ENCODE peak calls at places on chromosomes 4 and X, in five cellular contexts. Q is spleen; I is IMR-90; Y is transverse colon; P is effector memory CD4-positive, alpha-beta T cell. R is an unnamed sample.

GRCh38 chrX:21975827-21976226 is 35.3 kb downstream of the SMS start:
- DNase-seq in Q (no peak), I (peak; percentile 89), Y (no peak), P (no peak), R (no peak)

GRCh38 chrX:120749141-120749846 is 119.4 kb upstream of the C1GALT1C1 start:
- DNase-seq in Q (peak; percentile 78), I (no peak), Y (peak; percentile 36), P (no peak), R (no peak)

GRCh38 chr4:3640587-3640962 is 108.4 kb upstream of the LRPAP1 start:
- DNase-seq in Q (peak; percentile 78), I (peak; percentile 4), Y (no peak), P (no peak), R (no peak)

GRCh38 chrX:9258346-9259104 is 206.3 kb upstream of the TBL1X start:
- DNase-seq in Q (no peak), I (no peak), Y (no peak), P (no peak), R (no peak)

GRCh38 chrX:34563809-34564208 is 93.3 kb downstream of the TMEM47 start:
- DNase-seq in Q (no peak), I (no peak), Y (no peak), P (no peak), R (no peak)

GRCh38 chrX:71217298-71217697 is 5.7 kb upstream of the GJB1 start:
- DNase-seq in Q (no peak), I (no peak), Y (no peak), P (no peak), R (no peak)

GRCh38 chr4:65170768-65171514 is 499.3 kb downstream of the EPHA5 start:
- DNase-seq in Q (no peak), I (no peak), Y (no peak), P (no peak), R (no peak)

GRCh38 chr4:2263701-2264321 is 1.9 kb upstream of the MXD4 start:
- DNase-seq in Q (peak; percentile 77), I (no peak), Y (no peak), P (no peak), R (no peak)

GRCh38 chr4:87679449-87680169 is 29.5 kb downstream of the DMP1 start:
- DNase-seq in Q (no peak), I (peak; percentile 58), Y (peak; percentile 19), P (no peak), R (peak; percentile 22)

GRCh38 chrX:15567886-15568616 is 32.7 kb downstream of the ACE2 start:
- DNase-seq in Q (no peak), I (no peak), Y (no peak), P (no peak), R (no peak)

GRCh38 chr4:5751918-5752802 is 41.2 kb downstream of the EVC start:
- DNase-seq in Q (no peak), I (peak; percentile 90), Y (no peak), P (no peak), R (no peak)

GRCh38 chr4:139170932-139171331 is 6.1 kb downstream of the ELF2 start:
- DNase-seq in Q (no peak), I (no peak), Y (no peak), P (no peak), R (no peak)

GRCh38 chr4:32775049-32775448 is 2054.9 kb downstream of the PCDH7 start:
- DNase-seq in Q (no peak), I (no peak), Y (no peak), P (no peak), R (no peak)

GRCh38 chr4:133156096-133156495 is 7.0 kb downstream of the PCDH10 start:
- DNase-seq in Q (no peak), I (no peak), Y (no peak), P (no peak), R (no peak)

GRCh38 chrX:68498044-68498507 is 775 bp upstream of the YIPF6 start:
- DNase-seq in Q (no peak), I (no peak), Y (no peak), P (no peak), R (no peak)

GRCh38 chr4:111814961-111815360 is 330.3 kb upstream of the FAM241A start:
- DNase-seq in Q (no peak), I (no peak), Y (no peak), P (no peak), R (no peak)

GRCh38 chr4:7532043-7532442 is 97.3 kb upstream of the PSAPL1 start:
- DNase-seq in Q (peak; percentile 65), I (no peak), Y (no peak), P (no peak), R (no peak)

GRCh38 chr4:166003811-166004210 is 130.8 kb downstream of the TLL1 start:
- DNase-seq in Q (no peak), I (no peak), Y (no peak), P (no peak), R (no peak)

GRCh38 chr4:2763511-2763967 is 7.4 kb upstream of the TNIP2 start:
- DNase-seq in Q (peak; percentile 80), I (no peak), Y (no peak), P (no peak), R (no peak)

GRCh38 chr4:122500852-122501501 is 44.5 kb upstream of the IL2 start:
- DNase-seq in Q (no peak), I (no peak), Y (no peak), P (no peak), R (no peak)

GRCh38 chrX:107712231-107713204 is 63.1 kb downstream of the TSC22D3 start:
- DNase-seq in Q (peak; percentile 45), I (peak; percentile 21), Y (peak; percentile 47), P (peak; percentile 43), R (no peak)

GRCh38 chr4:172489896-172490295 is 676.7 kb downstream of the GALNTL6 start:
- DNase-seq in Q (no peak), I (no peak), Y (no peak), P (no peak), R (no peak)

GRCh38 chr4:48913346-48913745 is 6.8 kb upstream of the OCIAD2 start:
- DNase-seq in Q (no peak), I (peak; percentile 92), Y (no peak), P (no peak), R (no peak)

GRCh38 chr4:108793413-108793812 is 30.6 kb upstream of the ETNPPL start:
- DNase-seq in Q (no peak), I (no peak), Y (no peak), P (no peak), R (no peak)

GRCh38 chr4:128310266-128310697 is 22.7 kb upstream of the PGRMC2 start:
- DNase-seq in Q (no peak), I (no peak), Y (peak; percentile 40), P (no peak), R (no peak)

GRCh38 chr4:28211714-28212470 is 1351.3 kb downstream of the STIM2 start:
- DNase-seq in Q (no peak), I (peak; percentile 42), Y (no peak), P (no peak), R (no peak)

GRCh38 chr4:112633477-112634235 is 3.1 kb downstream of the ZGRF1 start:
- DNase-seq in Q (no peak), I (peak; percentile 43), Y (no peak), P (no peak), R (no peak)

GRCh38 chr4:184895012-184895795 is 69.4 kb upstream of the ACSL1 start:
- DNase-seq in Q (no peak), I (no peak), Y (no peak), P (no peak), R (no peak)

GRCh38 chr4:151921371-151921770 is 160.6 kb upstream of the GATB start:
- DNase-seq in Q (no peak), I (peak; percentile 30), Y (no peak), P (no peak), R (no peak)

GRCh38 chrX:47586043-47586787 is 4.0 kb downstream of the TIMP1 start:
- DNase-seq in Q (no peak), I (no peak), Y (no peak), P (no peak), R (no peak)

GRCh38 chrX:114924423-114924822 is 93.0 kb downstream of the IL13RA2 start:
- DNase-seq in Q (no peak), I (no peak), Y (no peak), P (no peak), R (no peak)

GRCh38 chrX:55524487-55524886 is 34.8 kb upstream of the USP51 start:
- DNase-seq in Q (no peak), I (peak; percentile 3), Y (no peak), P (no peak), R (no peak)

GRCh38 chrX:135543924-135544323 is 23.5 kb downstream of the INTS6L start:
- DNase-seq in Q (no peak), I (no peak), Y (peak; percentile 30), P (peak; percentile 1), R (no peak)

GRCh38 chrX:56530011-56530410 is 33.4 kb upstream of the UBQLN2 start:
- DNase-seq in Q (no peak), I (no peak), Y (no peak), P (no peak), R (no peak)
- H3K9me3 ChIP-seq in Q (no peaks in the 10 kb centered on the region), I (no peaks in the 10 kb centered on the region), Y (no peaks in the 10 kb centered on the region), P (no peaks in the 10 kb centered on the region), R (no peaks in the 10 kb centered on the region)

GRCh38 chr4:182922551-182923284 is 5.5 kb upstream of the DCTD start:
- DNase-seq in Q (no peak), I (peak; percentile 84), Y (no peak), P (no peak), R (no peak)
- H3K4me3 ChIP-seq in Q (no peak overlapping the region), I (peak overlapping the region; percentile 1), Y (no peak overlapping the region), P (no peak overlapping the region), R (no peak overlapping the region)

GRCh38 chrX:773292-774025 is 142.9 kb downstream of the SHOX start:
- DNase-seq in Q (peak; percentile 49), I (no peak), Y (no peak), P (no peak), R (no peak)

GRCh38 chrX:774536-774935 is 143.9 kb downstream of the SHOX start:
- DNase-seq in Q (peak; percentile 23), I (no peak), Y (no peak), P (no peak), R (no peak)

GRCh38 chrX:781216-782211 is 150.9 kb downstream of the SHOX start:
- DNase-seq in Q (peak; percentile 60), I (no peak), Y (no peak), P (no peak), R (no peak)

GRCh38 chrX:776061-776460 is 145.5 kb downstream of the SHOX start:
- DNase-seq in Q (no peak), I (no peak), Y (no peak), P (no peak), R (no peak)

GRCh38 chrX:776529-777230 is 146.1 kb downstream of the SHOX start:
- DNase-seq in Q (peak; percentile 11), I (no peak), Y (no peak), P (no peak), R (no peak)
- H3K9me3 ChIP-seq in Q (peaks cover 6% of the 10 kb centered on the region), I (peaks cover 29% of the 10 kb centered on the region), Y (no peaks in the 10 kb centered on the region), P (no peaks in the 10 kb centered on the region), R (no peaks in the 10 kb centered on the region)

DNA sequence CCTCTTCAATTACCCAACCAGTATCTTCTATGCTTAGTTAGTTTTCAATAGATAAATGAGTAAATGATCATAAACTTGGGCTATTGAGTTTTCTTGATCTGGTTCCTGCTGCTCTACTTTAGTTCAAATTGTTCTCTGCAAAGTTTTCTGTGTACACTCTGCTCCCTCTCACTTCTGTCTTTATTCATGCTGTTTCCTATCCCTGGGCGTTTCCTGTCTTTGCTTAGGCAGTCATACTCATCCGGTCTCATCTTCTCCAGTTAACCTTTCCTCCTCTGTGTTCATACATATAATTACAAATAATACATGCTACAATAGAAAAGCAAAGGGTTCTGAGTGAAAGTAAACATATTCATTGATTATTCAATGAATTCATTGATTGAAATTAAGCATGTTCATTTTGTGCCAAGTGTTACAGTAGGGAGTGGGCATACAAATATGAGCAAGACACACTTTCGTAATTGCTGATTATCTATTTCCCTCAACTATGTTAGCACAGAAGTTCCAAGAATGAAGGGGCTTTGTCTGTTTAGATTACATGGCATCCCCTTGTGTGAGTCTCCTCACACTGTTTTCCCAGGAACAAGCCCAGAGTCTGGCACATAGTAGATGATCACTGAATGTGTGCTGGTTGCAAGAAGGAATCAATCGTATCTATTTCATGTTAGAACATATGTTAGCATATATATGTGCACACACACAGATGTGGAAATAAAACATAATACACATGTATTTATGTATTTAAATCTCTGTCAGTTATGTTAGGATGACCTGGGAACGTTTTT is 1.1 kb downstream of the RAB39B start:
- DNase-seq in Q (no peak), I (no peak), Y (no peak), P (no peak), R (no peak)
- H3K4me3 ChIP-seq in Q (peak overlapping the region; percentile 65), I (no peak overlapping the region), Y (no peak overlapping the region), P (peak overlapping the region; percentile 63), R (peak overlapping the region; percentile 79)

R was measured in CD8-positive, alpha-beta T cell.